ENCODE peak calls at places on chromosomes 1 and 21, in six cellular contexts. H is left ventricle myocardium inferior, E is psoas muscle, J is endodermal cell, U is Panc1, Z is A549. S is an unnamed sample.
A peak's percentile ranks its signal among the peaks of the same experiment; 100 is the strongest.

GRCh38 chr1:1921901-1922753 is 3.0 kb upstream of the TMEM52 start:
- DNase-seq in E (no peak), J (no peak), H (no peak), U (no peak), Z (no peak), S (peak; percentile 8)

GRCh38 chr1:19209990-19210771 is at the start of gene UBR4:
- DNase-seq in J (peak; percentile 98), E (peak; percentile 96), Z (peak; percentile 95), H (peak; percentile 94), U (peak; percentile 89), S (peak; percentile 96)

GRCh38 chr21:27645285-27645684 is 678.4 kb upstream of the ADAMTS5 start:
- DNase-seq in Z (no peak), J (no peak), U (no peak), E (no peak), H (no peak), S (no peak)

GRCh38 chr1:244065960-244066388 is 14.9 kb downstream of the ZBTB18 start:
- DNase-seq in U (no peak), Z (no peak), E (no peak), H (no peak), J (peak; percentile 6), S (no peak)

GRCh38 chr1:8567146-8567545 is 249.2 kb downstream of the SLC45A1 start:
- DNase-seq in E (no peak), J (no peak), Z (no peak), U (peak; percentile 24), H (no peak), S (no peak)

GRCh38 chr1:240555524-240555923 is 56.4 kb downstream of the GREM2 start:
- DNase-seq in J (no peak), E (no peak), Z (no peak), U (no peak), H (no peak), S (no peak)

GRCh38 chr1:203692565-203693470 is 66.2 kb downstream of the ATP2B4 start:
- DNase-seq in H (peak; percentile 82), J (no peak), E (peak; percentile 85), U (no peak), Z (peak; percentile 82), S (no peak)

GRCh38 chr1:22018583-22019559 is 17.4 kb downstream of the CELA3A start:
- DNase-seq in E (peak; percentile 21), U (peak; percentile 84), J (no peak), H (no peak), Z (peak; percentile 66), S (peak; percentile 47)

GRCh38 chr21:28602581-28602980 is 390.1 kb downstream of the LTN1 start:
- DNase-seq in E (no peak), J (no peak), H (no peak), U (no peak), Z (no peak), S (no peak)

GRCh38 chr1:67682659-67683197 is 2.3 kb upstream of the GADD45A start:
- DNase-seq in E (no peak), H (no peak), Z (peak; percentile 45), U (peak; percentile 93), J (no peak), S (no peak)

GRCh38 chr1:55478742-55479141 is 263.6 kb upstream of the USP24 start:
- DNase-seq in J (no peak), Z (peak; percentile 42), E (no peak), U (no peak), H (no peak), S (no peak)

GRCh38 chr21:42782723-42783247 is 96.6 kb downstream of the WDR4 start:
- DNase-seq in Z (no peak), E (no peak), U (no peak), J (no peak), H (no peak), S (no peak)

GRCh38 chr1:45979074-45979777 is 153.2 kb downstream of the PIK3R3 start:
- DNase-seq in Z (peak; percentile 30), U (peak; percentile 64), J (no peak), E (no peak), H (no peak), S (no peak)

GRCh38 chr1:162904579-162904978 is 43.6 kb upstream of the CCDC190 start:
- DNase-seq in E (no peak), U (no peak), J (no peak), Z (no peak), H (no peak), S (no peak)

GRCh38 chr1:5479876-5480275 is 512.3 kb downstream of the NPHP4 start:
- DNase-seq in J (no peak), E (no peak), Z (no peak), U (no peak), H (no peak), S (no peak)

GRCh38 chr21:24032709-24033232 is 1574.5 kb downstream of the MRPL39 start:
- DNase-seq in H (no peak), E (no peak), J (no peak), Z (no peak), U (no peak), S (no peak)

GRCh38 chr21:40373760-40374159 is 473.2 kb downstream of the DSCAM start:
- DNase-seq in H (no peak), E (no peak), U (no peak), J (no peak), Z (no peak), S (no peak)

GRCh38 chr1:203037509-203038190 is 11.4 kb downstream of the PPFIA4 start:
- DNase-seq in Z (no peak), U (no peak), H (no peak), E (no peak), J (peak; percentile 38), S (no peak)

GRCh38 chr1:94962745-94963265 is 35.9 kb upstream of the CNN3 start:
- DNase-seq in E (no peak), Z (no peak), H (no peak), J (no peak), U (no peak), S (no peak)

GRCh38 chr1:214123061-214123784 is 135.4 kb downstream of the PROX1 start:
- DNase-seq in H (no peak), Z (peak; percentile 72), J (peak; percentile 92), E (no peak), U (peak; percentile 35), S (no peak)

GRCh38 chr1:115880981-115881672 is 40.2 kb upstream of the NHLH2 start:
- DNase-seq in H (no peak), U (no peak), J (no peak), Z (no peak), E (no peak), S (no peak)

GRCh38 chr1:99496067-99496466 is 149.8 kb upstream of the PALMD start:
- DNase-seq in U (no peak), Z (no peak), J (no peak), H (no peak), E (no peak), S (no peak)

GRCh38 chr1:89821322-89822108 is 683 bp downstream of the LRRC8D start:
- DNase-seq in Z (peak; percentile 49), U (no peak), H (peak; percentile 51), J (peak; percentile 86), E (peak; percentile 43), S (peak; percentile 33)

DNA sequence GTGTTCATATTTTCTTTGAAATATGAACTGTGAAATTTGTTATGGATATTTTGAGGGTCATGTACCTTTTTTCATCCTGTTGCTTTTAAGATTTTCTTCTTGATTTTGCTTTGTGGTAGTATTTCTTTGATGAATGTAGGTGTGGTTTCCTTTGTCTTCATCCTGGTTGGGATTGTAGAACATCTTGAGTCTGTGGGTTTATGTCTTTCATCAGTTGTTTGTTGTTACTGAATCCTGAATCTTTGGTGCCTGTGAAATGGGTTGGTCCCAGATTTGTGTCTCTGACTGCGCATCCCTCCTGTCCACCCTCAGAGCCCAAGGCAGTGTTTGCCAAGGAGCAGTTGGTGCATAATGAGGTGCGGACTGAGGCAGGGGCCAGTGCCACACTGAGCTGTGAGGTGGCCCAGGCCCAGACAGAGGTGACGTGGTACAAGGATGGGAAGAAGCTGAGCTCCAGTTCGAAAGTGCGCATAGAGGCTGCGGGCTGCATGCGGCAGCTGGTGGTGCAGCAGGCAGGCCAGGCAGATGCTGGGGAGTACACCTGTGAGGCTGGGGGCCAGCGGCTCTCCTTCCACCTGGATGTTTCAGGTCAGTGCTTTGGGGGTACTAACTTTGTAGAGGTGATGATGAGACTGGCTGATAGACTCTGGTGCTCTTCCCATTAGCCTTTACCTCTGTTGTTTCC is 38.5 kb downstream of the OBSCN start:
- DNase-seq in J (peak; percentile 15), Z (no peak), E (no peak), U (no peak), H (no peak), S (no peak)
- H3K9me3 ChIP-seq in J (peaks cover 55% of the 10 kb centered on the region), Z (peaks cover 56% of the 10 kb centered on the region), E (no peaks in the 10 kb centered on the region), U (peaks cover 50% of the 10 kb centered on the region), H (peaks cover 52% of the 10 kb centered on the region), S (peaks cover 9% of the 10 kb centered on the region)

GRCh38 chr1:43754892-43755291 is 47.6 kb downstream of the ST3GAL3 start:
- DNase-seq in H (no peak), U (no peak), E (no peak), Z (no peak), J (no peak), S (no peak)

GRCh38 chr1:43753422-43753821 is 46.1 kb downstream of the ST3GAL3 start:
- DNase-seq in Z (no peak), J (no peak), H (no peak), E (no peak), U (no peak), S (no peak)

GRCh38 chr1:43760745-43761343 is 53.5 kb downstream of the ST3GAL3 start:
- DNase-seq in E (no peak), J (no peak), U (no peak), Z (no peak), H (no peak), S (no peak)

DNA sequence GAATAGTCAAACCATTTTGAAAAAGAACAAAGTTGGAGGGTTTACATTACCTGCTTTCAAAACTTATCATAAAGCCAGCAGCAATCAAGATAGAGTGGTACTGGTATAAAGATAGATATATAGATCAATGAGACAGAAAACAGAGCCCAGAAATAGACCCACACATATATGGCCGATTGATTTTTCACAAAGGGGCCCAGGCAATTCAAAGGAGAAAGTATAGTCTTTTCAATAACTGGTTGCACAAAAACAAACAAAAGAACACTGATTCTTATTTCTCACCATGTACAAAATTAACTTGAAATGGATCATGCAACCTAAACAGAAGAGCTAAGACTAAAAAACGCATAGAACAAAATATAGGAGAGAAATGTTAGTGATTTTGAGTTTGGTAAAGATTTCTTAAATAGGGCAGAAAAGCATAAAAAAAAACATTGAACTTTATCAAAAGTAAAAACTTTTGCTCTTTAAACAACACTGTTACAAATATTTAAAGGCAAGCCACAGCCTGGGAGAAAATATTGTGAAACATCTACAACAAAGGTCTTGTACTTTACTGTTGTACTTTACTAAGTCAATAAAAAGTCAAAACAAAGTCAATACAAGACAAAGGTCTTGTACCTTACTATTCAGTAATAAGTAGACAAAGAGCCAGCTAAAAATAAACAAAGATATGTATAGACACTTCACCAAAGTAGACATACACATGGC is 50.2 kb downstream of the ST3GAL3 start:
- DNase-seq in Z (peak; percentile 17), U (no peak), H (no peak), E (no peak), J (no peak), S (no peak)
- H3K9me3 ChIP-seq in Z (no peaks in the 10 kb centered on the region), U (no peaks in the 10 kb centered on the region), H (no peaks in the 10 kb centered on the region), E (no peaks in the 10 kb centered on the region), J (no peaks in the 10 kb centered on the region), S (no peaks in the 10 kb centered on the region)

GRCh38 chr1:79304131-79304530 is 297.6 kb upstream of the ADGRL4 start:
- DNase-seq in H (no peak), J (no peak), E (no peak), Z (no peak), U (no peak), S (no peak)
- H3K9me3 ChIP-seq in H (no peaks in the 10 kb centered on the region), J (no peaks in the 10 kb centered on the region), E (no peaks in the 10 kb centered on the region), Z (no peaks in the 10 kb centered on the region), U (no peaks in the 10 kb centered on the region), S (no peaks in the 10 kb centered on the region)

DNA sequence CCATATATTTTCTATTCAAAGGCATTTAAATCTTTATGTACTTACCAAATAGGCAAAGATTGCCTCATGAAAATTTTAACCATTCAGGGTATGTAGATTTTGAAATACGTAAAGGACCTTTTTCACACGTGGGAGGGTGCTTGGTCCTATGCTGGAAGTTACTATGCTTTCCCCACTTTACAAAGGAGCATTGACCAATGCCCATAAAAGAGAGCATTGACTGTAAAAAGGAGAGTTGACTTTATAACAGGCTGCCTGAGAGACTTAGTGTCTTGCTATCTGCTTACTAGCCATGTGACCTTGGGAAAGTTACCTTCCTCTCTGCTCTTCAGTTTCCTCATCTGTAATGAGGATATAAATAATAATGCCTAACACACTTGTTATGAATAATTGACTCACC is 346.5 kb downstream of the USH2A start:
- DNase-seq in H (no peak), E (no peak), Z (no peak), U (no peak), J (no peak), S (no peak)
- H3K9me3 ChIP-seq in H (no peaks in the 10 kb centered on the region), E (no peaks in the 10 kb centered on the region), Z (no peaks in the 10 kb centered on the region), U (no peaks in the 10 kb centered on the region), J (no peaks in the 10 kb centered on the region), S (no peaks in the 10 kb centered on the region)

S was measured in T-helper 17 cell.